ENCODE peak calls at places on chromosomes 16 and 17, in six cellular contexts. E is IMR-90, I is mesendoderm, U is mesenchymal stem cell, C is H1, G is trophoblast cell. N is an unnamed sample.

GRCh38 chr16:81637336-81638235 is 141.5 kb upstream of the PLCG2 start:
- DNase-seq in G (peak; percentile 73), E (no peak), U (no peak), I (no peak), C (no peak), N (no peak)

GRCh38 chr16:2054543-2055245 is 6.9 kb downstream of the TSC2 start:
- DNase-seq in G (no peak), C (no peak), E (no peak), I (no peak), U (no peak), N (no peak)

GRCh38 chr16:11602321-11602720 is 15.6 kb upstream of the LITAF start:
- DNase-seq in I (no peak), G (no peak), C (no peak), E (no peak), U (no peak), N (no peak)

GRCh38 chr17:40472733-40473452 is 28.5 kb downstream of the TNS4 start:
- DNase-seq in G (no peak), E (peak; percentile 49), U (no peak), I (no peak), C (no peak), N (no peak)

GRCh38 chr17:47953945-47954344 is 3.7 kb downstream of the PRR15L start:
- DNase-seq in C (no peak), G (no peak), U (no peak), I (no peak), E (no peak), N (no peak)

GRCh38 chr17:61880589-61881102 is 17.3 kb upstream of the BRIP1 start:
- DNase-seq in I (no peak), C (no peak), G (no peak), E (no peak), U (no peak), N (no peak)

GRCh38 chr17:4327638-4328037 is 38.8 kb downstream of the UBE2G1 start:
- DNase-seq in I (no peak), C (no peak), E (peak; percentile 83), G (peak; percentile 54), U (peak; percentile 53), N (no peak)

GRCh38 chr17:81004336-81005015 is 12.8 kb downstream of the CHMP6 start:
- DNase-seq in C (no peak), E (no peak), I (peak; percentile 32), U (no peak), G (no peak), N (no peak)

GRCh38 chr16:51152691-51153261 is 1.7 kb upstream of the SALL1 start:
- DNase-seq in E (peak; percentile 37), I (peak; percentile 76), G (no peak), U (peak; percentile 73), C (peak; percentile 78), N (no peak)

GRCh38 chr17:3879181-3879580 is 13.7 kb downstream of the CAMKK1 start:
- DNase-seq in U (peak; percentile 63), G (no peak), I (peak; percentile 55), E (peak; percentile 73), C (no peak), N (peak; percentile 51)

GRCh38 chr16:19127205-19127604 is 13.4 kb downstream of the ITPRIPL2 start:
- DNase-seq in U (no peak), C (no peak), E (no peak), I (no peak), G (no peak), N (no peak)

GRCh38 chr17:35982409-35983191 is 1.3 kb upstream of the CCL16 start:
- DNase-seq in I (no peak), G (no peak), E (no peak), U (no peak), C (no peak), N (no peak)

GRCh38 chr16:29857133-29857760 is 5.8 kb downstream of the CDIPT start:
- DNase-seq in C (no peak), G (no peak), U (peak; percentile 63), I (no peak), E (peak; percentile 46), N (no peak)

GRCh38 chr16:1734123-1734522 is 28.1 kb downstream of the MAPK8IP3 start:
- DNase-seq in E (no peak), G (no peak), I (no peak), C (no peak), U (no peak), N (no peak)

GRCh38 chr17:71900830-71901229 is 220.0 kb upstream of the SOX9 start:
- DNase-seq in I (no peak), C (no peak), U (no peak), G (no peak), E (peak; percentile 51), N (no peak)

GRCh38 chr17:12485361-12485911 is 180.3 kb upstream of the MYOCD start:
- DNase-seq in G (no peak), C (no peak), E (peak; percentile 20), U (peak; percentile 37), I (peak; percentile 83), N (no peak)

GRCh38 chr17:9290226-9290613 is 268.9 kb downstream of the NTN1 start:
- DNase-seq in E (no peak), C (no peak), G (no peak), U (no peak), I (no peak), N (no peak)

GRCh38 chr16:83619381-83620150 is 188.2 kb upstream of the HSBP1 start:
- DNase-seq in C (no peak), I (no peak), G (no peak), E (no peak), U (no peak), N (no peak)

GRCh38 chr17:38364741-38365140 is 13.1 kb downstream of the SOCS7 start:
- DNase-seq in U (no peak), I (no peak), E (no peak), G (no peak), C (no peak), N (no peak)

GRCh38 chr16:89350701-89351380 is 133.3 kb downstream of the ZNF778 start:
- DNase-seq in C (no peak), G (no peak), U (peak; percentile 44), I (no peak), E (peak; percentile 63), N (no peak)

GRCh38 chr16:27286446-27286845 is 17.9 kb upstream of the NSMCE1 start:
- DNase-seq in I (no peak), E (peak; percentile 97), G (no peak), C (no peak), U (peak; percentile 80), N (no peak)

GRCh38 chr16:49278944-49279725 is 2.5 kb downstream of the CBLN1 start:
- DNase-seq in G (no peak), E (no peak), I (peak; percentile 59), U (no peak), C (peak; percentile 66), N (no peak)
- H3K4me3 ChIP-seq in G (no peak overlapping the region), E (no peak overlapping the region), I (peak overlapping the region; percentile 30), U (no peak overlapping the region), C (peak overlapping the region; percentile 71), N (no peak overlapping the region)

DNA sequence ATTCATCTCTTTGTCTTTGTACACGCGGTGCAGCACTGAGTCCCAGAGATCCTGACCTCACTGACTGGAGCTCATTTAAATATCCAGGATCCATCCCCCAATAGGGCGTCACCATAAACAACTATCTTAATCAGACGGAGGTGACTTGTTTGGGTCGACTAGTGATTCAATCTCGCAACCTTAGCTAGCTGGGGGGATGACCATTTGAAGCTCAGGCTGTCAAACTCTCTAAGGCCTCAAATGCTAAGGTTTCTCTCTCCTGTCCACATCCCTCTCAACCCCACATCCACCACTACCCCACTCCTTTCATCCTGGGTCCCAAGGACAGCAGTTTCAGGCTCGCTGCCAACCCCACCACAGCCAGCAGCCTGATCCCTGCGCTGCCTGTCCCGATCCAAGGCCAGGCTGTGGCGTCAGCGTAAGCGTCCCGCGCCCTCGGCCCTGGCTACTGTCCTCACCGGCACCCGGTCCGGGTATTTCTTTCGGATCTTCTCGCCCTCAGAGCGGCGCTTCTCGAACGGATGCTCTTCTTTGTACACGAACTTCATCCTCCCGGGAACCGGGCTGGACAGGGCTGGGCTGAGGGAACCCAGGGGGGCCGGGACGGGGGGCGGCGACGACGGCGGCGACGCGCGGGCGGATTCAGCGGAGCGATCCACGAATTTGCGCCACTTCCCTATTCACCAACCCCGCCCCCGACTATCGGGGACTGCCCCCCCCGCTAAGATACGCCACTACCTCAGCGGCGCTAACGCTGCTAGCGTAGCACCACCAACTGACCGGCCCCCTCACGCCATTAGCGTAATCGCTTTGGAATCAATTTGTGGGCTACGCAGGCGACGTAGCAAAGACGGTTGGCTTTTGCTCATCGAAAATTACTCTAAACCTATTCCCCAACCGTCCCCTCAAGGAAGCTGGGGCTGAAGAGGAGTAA is at the start of gene GABARAP:
- DNase-seq in U (peak; percentile 95), I (peak; percentile 93), C (peak; percentile 97), G (peak; percentile 76), E (peak; percentile 90), N (peak; percentile 95)
- H3K4ac ChIP-seq in U (peak within 1 kb of the TSS; percentile 97), I (peak within 1 kb of the TSS; percentile 64), C (peak within 1 kb of the TSS; percentile 63), G (peak within 1 kb of the TSS; percentile 99), E (peak within 1 kb of the TSS; percentile 99), N (peak within 1 kb of the TSS; percentile 24)

GRCh38 chr17:28717578-28718316 is at the start of gene RAB34:
- DNase-seq in I (peak; percentile 98), C (peak; percentile 92), G (peak; percentile 24), U (peak; percentile 94), E (peak; percentile 89), N (peak; percentile 92)

GRCh38 chr17:28722413-28723158 is 2.8 kb downstream of the RPL23A start:
- DNase-seq in C (no peak), U (no peak), G (no peak), E (no peak), I (no peak), N (no peak)

GRCh38 chr17:28718990-28719433 is 773 bp upstream of the RPL23A start:
- DNase-seq in C (no peak), G (no peak), E (no peak), I (no peak), U (no peak), N (no peak)

GRCh38 chr17:28718317-28718672 is 627 bp upstream of the RAB34 start:
- DNase-seq in E (no peak), I (no peak), G (no peak), U (no peak), C (no peak), N (peak; percentile 73)

DNA sequence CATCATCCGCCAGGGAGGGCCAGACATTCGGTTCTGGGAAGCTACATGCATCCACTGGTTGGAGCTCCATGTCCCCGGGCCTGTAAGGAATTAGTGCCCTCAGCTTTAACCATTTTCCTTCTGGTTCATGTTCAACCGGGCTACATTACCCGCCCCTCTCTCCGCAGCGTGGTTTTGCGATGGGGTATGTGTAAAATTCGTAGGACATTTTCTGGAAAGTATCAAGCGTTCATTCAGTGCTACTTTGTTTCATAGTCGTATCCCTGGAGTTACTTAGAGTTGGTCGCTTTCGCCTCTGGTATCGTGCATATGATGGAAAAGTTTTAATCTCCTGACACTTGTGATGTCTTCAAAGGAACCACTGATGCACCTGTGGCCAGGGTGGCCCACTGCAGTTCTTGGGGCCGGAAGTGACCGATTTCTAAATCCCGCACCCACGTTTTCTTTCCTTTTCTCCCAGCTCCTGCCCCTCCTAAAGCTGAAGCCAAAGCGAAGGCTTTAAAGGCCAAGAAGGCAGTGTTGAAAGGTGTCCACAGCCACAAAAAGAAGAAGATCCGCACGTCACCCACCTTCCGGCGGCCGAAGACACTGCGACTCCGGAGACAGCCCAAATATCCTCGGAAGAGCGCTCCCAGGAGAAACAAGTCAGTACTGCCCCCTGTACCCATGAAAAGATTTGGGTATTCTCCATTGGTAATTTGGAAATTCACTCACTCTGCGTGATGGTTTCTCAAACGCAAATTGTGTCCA is 637 bp downstream of the RPL23A start:
- DNase-seq in E (no peak), C (no peak), I (peak; percentile 32), G (no peak), U (peak; percentile 28), N (no peak)
- H2BK5ac ChIP-seq in E (peak overlapping the region; percentile 89), C (peak overlapping the region; percentile 99), I (peak overlapping the region; percentile 89), G (peak overlapping the region; percentile 96), U (peak overlapping the region; percentile 40), N (peak overlapping the region; percentile 13)

DNA sequence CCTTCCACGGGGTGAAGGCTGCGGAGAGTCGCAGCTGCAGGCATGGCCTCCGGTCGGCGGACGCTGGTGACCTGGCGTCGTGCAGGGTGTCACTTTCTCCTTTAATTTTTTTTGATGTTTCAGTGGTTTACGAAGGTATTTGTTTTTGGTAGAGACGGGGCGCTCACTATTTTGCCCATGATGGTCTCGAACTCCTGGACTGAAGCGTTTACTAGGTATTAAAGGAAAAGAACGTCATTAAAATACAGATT is 17.1 kb downstream of the ZNF213 start:
- DNase-seq in E (no peak), U (no peak), G (no peak), I (no peak), C (no peak), N (no peak)
- H3K4me3 ChIP-seq in E (peak overlapping the region; percentile 59), U (peak overlapping the region; percentile 92), G (no peak overlapping the region), I (no peak overlapping the region), C (peak overlapping the region; percentile 72), N (peak overlapping the region; percentile 60)